ENCODE peak calls at places on chromosomes 4 and X, in six cellular contexts. Y, F, S, X, J and G are unnamed samples.

GRCh38 chr4:6910960-6911874 is 1.6 kb downstream of the TBC1D14 start:
- DNase-seq in Y (no peak), J (no peak), X (no peak), F (no peak), S (no peak), G (no peak)

GRCh38 chrX:150486011-150486410 is 82.4 kb upstream of the MTM1 start:
- DNase-seq in S (peak; percentile 61), F (no peak), X (peak; percentile 20), Y (peak; percentile 69), J (no peak), G (peak; percentile 17)

GRCh38 chr4:7598939-7599790 is 164.4 kb upstream of the PSAPL1 start:
- DNase-seq in J (no peak), F (peak; percentile 82), S (no peak), Y (no peak), X (no peak), G (no peak)

GRCh38 chr4:153592090-153592489 is 92.0 kb upstream of the TLR2 start:
- DNase-seq in Y (no peak), S (no peak), X (no peak), F (no peak), J (no peak), G (no peak)

GRCh38 chrX:44828008-44828605 is 15.7 kb upstream of the DUSP21 start:
- DNase-seq in X (no peak), J (no peak), Y (peak; percentile 60), F (no peak), S (peak; percentile 94), G (peak; percentile 66)

GRCh38 chrX:140572724-140573123 is 67.9 kb upstream of the SOX3 start:
- DNase-seq in J (no peak), Y (peak; percentile 27), F (peak; percentile 43), S (peak; percentile 62), X (peak; percentile 7), G (peak; percentile 1)

GRCh38 chr4:128289523-128290158 is 2.0 kb upstream of the PGRMC2 start:
- DNase-seq in J (no peak), S (no peak), F (no peak), X (no peak), Y (no peak), G (no peak)

GRCh38 chr4:163681208-163681821 is 186.8 kb downstream of the TMA16 start:
- DNase-seq in S (peak; percentile 54), F (no peak), X (peak; percentile 35), Y (peak; percentile 19), J (no peak), G (no peak)

GRCh38 chr4:182293836-182294235 is 50.6 kb downstream of the TENM3 start:
- DNase-seq in S (no peak), Y (no peak), F (no peak), J (no peak), X (no peak), G (no peak)

GRCh38 chr4:15054546-15054945 is 52.3 kb downstream of the CPEB2 start:
- DNase-seq in S (no peak), X (no peak), J (no peak), F (no peak), Y (no peak), G (no peak)

GRCh38 chr4:89551191-89551590 is 243.6 kb upstream of the GPRIN3 start:
- DNase-seq in Y (no peak), S (no peak), X (no peak), J (no peak), F (no peak), G (no peak)

GRCh38 chr4:5632043-5632440 is 76.3 kb downstream of the EVC2 start:
- DNase-seq in Y (no peak), J (no peak), X (no peak), S (no peak), F (no peak), G (no peak)

GRCh38 chr4:88211473-88212252 is 53.2 kb upstream of the ABCG2 start:
- DNase-seq in Y (peak; percentile 59), X (peak; percentile 52), J (no peak), F (peak; percentile 43), S (peak; percentile 81), G (peak; percentile 33)

GRCh38 chrX:46305431-46305830 is 239.8 kb downstream of the ZNF674 start:
- DNase-seq in X (no peak), S (no peak), J (no peak), F (no peak), Y (no peak), G (no peak)

GRCh38 chr4:107115185-107115847 is 79.2 kb upstream of the DKK2 start:
- DNase-seq in F (no peak), S (no peak), Y (peak; percentile 22), X (no peak), J (no peak), G (no peak)

GRCh38 chrX:38796926-38797325 is 4.3 kb upstream of the MID1IP1 start:
- DNase-seq in S (no peak), F (no peak), J (no peak), Y (peak; percentile 24), X (no peak), G (no peak)

GRCh38 chr4:23232987-23233386 is 540.2 kb downstream of the GBA3 start:
- DNase-seq in J (no peak), X (no peak), F (no peak), Y (peak; percentile 6), S (peak; percentile 39), G (peak; percentile 1)

GRCh38 chr4:71445819-71446218 is 107.0 kb downstream of the SLC4A4 start:
- DNase-seq in S (no peak), F (no peak), Y (no peak), J (no peak), X (no peak), G (no peak)

GRCh38 chrX:154452823-154453222 is 5.3 kb upstream of the PLXNA3 start:
- DNase-seq in F (no peak), S (no peak), J (no peak), X (no peak), Y (no peak), G (no peak)

GRCh38 chr4:6372649-6373525 is 99.5 kb downstream of the PPP2R2C start:
- DNase-seq in Y (peak; percentile 31), F (no peak), S (peak; percentile 38), J (no peak), X (peak; percentile 35), G (peak; percentile 65)

GRCh38 chr4:167028976-167029375 is 205.3 kb downstream of the SPOCK3 start:
- DNase-seq in X (no peak), J (no peak), Y (no peak), S (no peak), F (no peak), G (no peak)

GRCh38 chr4:167035390-167035789 is 198.9 kb downstream of the SPOCK3 start:
- DNase-seq in Y (no peak), F (no peak), X (no peak), J (no peak), S (no peak), G (no peak)

GRCh38 chr4:167034983-167035382 is 199.3 kb downstream of the SPOCK3 start:
- DNase-seq in X (no peak), Y (no peak), F (no peak), S (no peak), J (no peak), G (no peak)

GRCh38 chr4:167031534-167032156 is 202.6 kb downstream of the SPOCK3 start:
- DNase-seq in X (no peak), S (peak; percentile 63), F (no peak), J (no peak), Y (peak; percentile 32), G (peak; percentile 23)

DNA sequence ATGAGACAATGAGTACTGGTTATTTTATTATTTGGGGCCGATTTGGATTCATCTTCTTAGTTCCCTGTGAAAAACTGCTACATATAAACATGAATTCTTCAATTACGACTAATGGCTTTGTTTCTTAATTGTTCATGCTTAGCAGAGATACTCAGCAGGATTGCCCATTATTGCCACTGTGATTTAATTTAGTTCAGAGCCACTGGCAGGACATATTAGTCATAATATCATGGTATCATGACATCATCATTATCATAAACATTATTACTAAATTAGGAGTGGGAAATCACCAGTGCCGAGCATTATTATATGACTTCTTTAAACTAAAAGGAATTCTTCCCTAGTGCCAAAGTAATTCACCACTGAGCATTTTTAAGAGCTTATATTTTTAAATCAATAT is 201.4 kb downstream of the SPOCK3 start:
- DNase-seq in F (no peak), Y (peak; percentile 14), J (no peak), X (no peak), S (peak; percentile 31), G (peak; percentile 5)
- H3K27ac ChIP-seq in F (no peak overlapping the region), Y (no peak overlapping the region), J (no peak overlapping the region), X (no peak overlapping the region), S (no peak overlapping the region), G (no peak overlapping the region)

GRCh38 chr4:43014266-43014665 is 121.8 kb downstream of the GRXCR1 start:
- DNase-seq in F (no peak), S (no peak), J (no peak), Y (no peak), X (no peak), G (no peak)
- H3K27ac ChIP-seq in F (no peak overlapping the region), S (no peak overlapping the region), J (no peak overlapping the region), Y (no peak overlapping the region), X (no peak overlapping the region), G (no peak overlapping the region)

GRCh38 chrX:40578039-40578438 is 2.7 kb upstream of the ATP6AP2 start:
- DNase-seq in F (no peak), J (no peak), Y (no peak), X (peak; percentile 40), S (no peak), G (no peak)

GRCh38 chrX:40579880-40580536 is 762 bp upstream of the ATP6AP2 start:
- DNase-seq in J (no peak), F (no peak), S (no peak), X (no peak), Y (no peak), G (no peak)

GRCh38 chrX:40580537-40581332 is at the start of gene ATP6AP2:
- DNase-seq in J (peak; percentile 54), Y (peak; percentile 92), X (peak; percentile 89), F (peak; percentile 93), S (peak; percentile 96), G (peak; percentile 95)

GRCh38 chrX:40579139-40579538 is 1.6 kb upstream of the ATP6AP2 start:
- DNase-seq in J (no peak), X (no peak), Y (no peak), F (no peak), S (no peak), G (no peak)

DNA sequence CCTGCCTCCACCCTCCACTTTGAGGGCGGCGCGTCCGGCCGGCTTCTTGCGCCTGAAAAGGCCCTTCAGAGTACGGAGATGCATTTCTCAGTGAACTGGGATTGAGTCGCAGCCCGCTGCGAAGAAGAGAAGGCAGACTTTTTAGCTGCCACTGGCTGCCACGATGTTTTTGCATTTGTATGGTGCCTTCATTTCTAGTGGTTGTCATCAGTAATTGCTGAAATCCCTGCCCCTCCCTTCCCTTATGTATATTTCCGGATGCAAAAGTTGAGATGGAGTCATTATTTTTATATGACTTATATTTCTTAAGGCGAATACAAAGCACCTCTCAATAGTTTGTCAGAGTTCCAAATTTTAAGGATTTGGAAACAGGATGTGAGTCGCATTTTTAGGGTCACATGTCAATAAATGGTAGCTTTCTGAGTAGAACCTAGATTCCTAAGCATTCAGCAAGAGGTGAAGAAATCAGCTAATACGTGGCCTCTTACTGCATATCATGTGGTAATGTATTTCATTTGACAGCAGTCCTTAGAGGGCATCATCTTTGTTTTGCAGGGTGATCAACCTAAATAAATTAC is 652 bp downstream of the ATP6AP2 start:
- DNase-seq in F (no peak), J (no peak), X (no peak), Y (peak; percentile 24), S (peak; percentile 13), G (peak; percentile 9)
- H3K27ac ChIP-seq in F (peak overlapping the region; percentile 89), J (peak overlapping the region; percentile 26), X (peak overlapping the region; percentile 26), Y (peak overlapping the region; percentile 92), S (no peak overlapping the region), G (peak overlapping the region; percentile 77)

DNA sequence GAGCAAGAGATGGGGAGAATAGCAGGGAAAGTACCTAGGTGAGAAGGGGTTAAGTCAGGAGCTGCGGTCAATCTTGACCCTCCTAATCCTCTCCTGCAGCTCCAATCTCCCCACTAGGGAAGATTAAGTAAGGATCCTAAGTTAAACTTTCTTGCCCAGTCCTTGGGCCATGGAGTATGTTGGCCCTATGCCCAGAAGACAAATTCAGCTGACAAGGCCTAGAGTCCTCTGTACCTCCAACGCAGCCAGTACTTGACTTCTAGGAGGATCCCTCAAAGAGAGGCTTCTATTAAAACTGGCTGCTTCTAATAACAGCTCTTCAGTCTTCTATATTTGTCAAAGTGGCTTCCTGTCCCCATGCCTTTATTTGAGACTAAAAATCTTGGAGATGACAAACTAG is 1.4 kb downstream of the CLDN2 start:
- DNase-seq in X (no peak), J (no peak), S (no peak), Y (no peak), F (no peak), G (no peak)
- H3K27ac ChIP-seq in X (no peak overlapping the region), J (no peak overlapping the region), S (no peak overlapping the region), Y (peak overlapping the region; percentile 16), F (no peak overlapping the region), G (no peak overlapping the region)